ENCODE peak calls at places on chromosomes 3 and 15, in five cellular contexts. T is hepatocyte, V is cardiac fibroblast, Y is SW 1271, U is left colon. R is an unnamed sample.

GRCh38 chr3:29144361-29144760 is 136.5 kb upstream of the RBMS3 start:
- DNase-seq in T (peak; percentile 8), V (no peak), Y (no peak), U (no peak), R (no peak)

GRCh38 chr3:152556731-152557254 is 278.1 kb upstream of the P2RY1 start:
- DNase-seq in T (peak; percentile 23), V (peak; percentile 88), Y (peak; percentile 65), U (no peak), R (no peak)

GRCh38 chr3:107024481-107025153 is 352.6 kb upstream of the CCDC54 start:
- DNase-seq in T (no peak), V (no peak), Y (no peak), U (no peak), R (no peak)

GRCh38 chr3:32105291-32106131 is 909 bp upstream of the GPD1L start:
- DNase-seq in T (no peak), V (peak; percentile 68), Y (no peak), U (peak; percentile 11), R (no peak)

GRCh38 chr3:112333386-112334334 is 704 bp downstream of the CD200 start:
- DNase-seq in T (peak; percentile 36), V (peak; percentile 56), Y (no peak), U (peak; percentile 25), R (no peak)

GRCh38 chr3:56758539-56758981 is 43.2 kb downstream of the ARHGEF3 start:
- DNase-seq in T (peak; percentile 61), V (peak; percentile 85), Y (peak; percentile 18), U (no peak), R (peak; percentile 66)

GRCh38 chr3:195151866-195152526 is 119.0 kb downstream of the XXYLT1 start:
- DNase-seq in T (peak; percentile 51), V (peak; percentile 97), Y (peak; percentile 60), U (no peak), R (peak; percentile 7)

GRCh38 chr3:141241248-141242034 is 9.8 kb downstream of the PXYLP1 start:
- DNase-seq in T (no peak), V (no peak), Y (no peak), U (no peak), R (no peak)

GRCh38 chr3:46860381-46861292 is 2.6 kb downstream of the MYL3 start:
- DNase-seq in T (peak; percentile 48), V (no peak), Y (no peak), U (peak; percentile 49), R (no peak)

GRCh38 chr3:190269096-190269495 is 53.1 kb downstream of the CLDN1 start:
- DNase-seq in T (no peak), V (no peak), Y (no peak), U (no peak), R (no peak)

GRCh38 chr3:14472471-14473351 is 67.4 kb downstream of the GRIP2 start:
- DNase-seq in T (peak; percentile 69), V (peak; percentile 91), Y (peak; percentile 55), U (no peak), R (peak; percentile 32)

GRCh38 chr15:27095809-27096580 is 125.0 kb downstream of the GABRG3 start:
- DNase-seq in T (peak; percentile 32), V (no peak), Y (no peak), U (no peak), R (no peak)

GRCh38 chr15:96053039-96054021 is 277.2 kb upstream of the NR2F2 start:
- DNase-seq in T (peak; percentile 42), V (peak; percentile 28), Y (no peak), U (peak; percentile 34), R (peak; percentile 16)

GRCh38 chr3:169945313-169945712 is 21.3 kb upstream of the SEC62 start:
- DNase-seq in T (no peak), V (peak; percentile 7), Y (no peak), U (peak; percentile 33), R (no peak)

GRCh38 chr3:107425033-107425432 is 47.8 kb downstream of the CCDC54 start:
- DNase-seq in T (no peak), V (no peak), Y (no peak), U (no peak), R (no peak)

GRCh38 chr15:94255540-94255939 is 24.2 kb downstream of the MCTP2 start:
- DNase-seq in T (no peak), V (no peak), Y (no peak), U (no peak), R (no peak)

GRCh38 chr3:194323785-194324735 is 27.1 kb downstream of the CPN2 start:
- DNase-seq in T (peak; percentile 89), V (peak; percentile 49), Y (no peak), U (peak; percentile 66), R (peak; percentile 76)

GRCh38 chr3:198107840-198108734 is 148.1 kb downstream of the LMLN start:
- DNase-seq in T (no peak), V (no peak), Y (no peak), U (no peak), R (no peak)

GRCh38 chr15:69593981-69594966 is 141.7 kb downstream of the RPLP1 start:
- DNase-seq in T (peak; percentile 90), V (peak; percentile 54), Y (no peak), U (peak; percentile 88), R (no peak)

GRCh38 chr15:65085990-65086679 is 9.6 kb downstream of the KBTBD13 start:
- DNase-seq in T (peak; percentile 8), V (peak; percentile 37), Y (peak; percentile 30), U (peak; percentile 66), R (peak; percentile 49)

GRCh38 chr3:105904683-105905320 is 36.0 kb upstream of the CBLB start:
- DNase-seq in T (no peak), V (peak; percentile 49), Y (no peak), U (no peak), R (no peak)

GRCh38 chr3:10437995-10438901 is 67.1 kb downstream of the ATP2B2 start:
- DNase-seq in T (no peak), V (peak; percentile 38), Y (no peak), U (no peak), R (no peak)

GRCh38 chr3:154758109-154758868 is 321.8 kb upstream of the MME start:
- DNase-seq in T (peak; percentile 48), V (peak; percentile 66), Y (peak; percentile 48), U (no peak), R (no peak)

GRCh38 chr3:179882322-179882721 is 154.4 kb downstream of the PEX5L start:
- DNase-seq in T (no peak), V (no peak), Y (no peak), U (no peak), R (no peak)

GRCh38 chr15:59349715-59350420 is 22.8 kb downstream of the MYO1E start:
- DNase-seq in T (peak; percentile 76), V (peak; percentile 95), Y (peak; percentile 70), U (no peak), R (peak; percentile 83)

GRCh38 chr15:31786360-31786759 is 244.0 kb upstream of the CHRNA7 start:
- DNase-seq in T (no peak), V (no peak), Y (no peak), U (no peak), R (no peak)

GRCh38 chr15:69385831-69386230 is 28.3 kb upstream of the KIF23 start:
- DNase-seq in T (no peak), V (no peak), Y (no peak), U (no peak), R (no peak)